ENCODE peak calls at places on chromosomes 6 and 20, in ten cellular contexts. H is HFF-Myc, S is cardiac muscle cell, E is tibial artery, C is cardiac fibroblast, G is pancreas, N is Peyer's patch, D is A549, F is heart left ventricle, Z is fibroblast of mammary gland. P is an unnamed sample.

GRCh38 chr6:20286968-20287565 is 74.8 kb upstream of the MBOAT1 start:
- DNase-seq in S (no peak), F (no peak), N (no peak), Z (peak), C (peak), E (no peak), D (no peak), G (no peak), H (no peak), P (no peak)

GRCh38 chr20:63125893-63126601 is 89.9 kb downstream of the YTHDF1 start:
- DNase-seq in D (no peak), F (peak), E (peak), Z (no peak), N (peak), S (no peak), H (no peak), C (no peak), G (no peak), P (no peak)

GRCh38 chr20:11814276-11814675 is 103.4 kb upstream of the BTBD3 start:
- DNase-seq in H (no peak), C (peak), Z (peak), D (no peak), G (no peak), N (no peak), F (no peak), S (peak), E (no peak), P (peak)

GRCh38 chr6:119436583-119436982 is 87.0 kb upstream of the MAN1A1 start:
- DNase-seq in E (no peak), F (no peak), C (no peak), N (no peak), D (no peak), Z (no peak), H (no peak), G (no peak), S (no peak), P (no peak)

GRCh38 chr6:145373826-145374225 is 361.5 kb downstream of the EPM2A start:
- DNase-seq in N (no peak), F (no peak), C (no peak), E (no peak), D (no peak), S (no peak), G (no peak), H (no peak), Z (no peak), P (no peak)

GRCh38 chr20:47795214-47795667 is 10.0 kb upstream of the SULF2 start:
- DNase-seq in N (no peak), C (no peak), D (peak), F (no peak), H (no peak), Z (no peak), E (peak), S (peak), G (no peak), P (peak)

GRCh38 chr20:60211618-60212463 is 253.6 kb downstream of the CDH26 start:
- DNase-seq in F (no peak), H (no peak), S (no peak), Z (no peak), C (no peak), E (no peak), D (no peak), N (no peak), G (no peak), P (no peak)

GRCh38 chr20:50012282-50013263 is 29.8 kb downstream of the SNAI1 start:
- DNase-seq in H (no peak), F (no peak), C (no peak), E (no peak), G (no peak), D (no peak), S (no peak), Z (no peak), N (no peak), P (no peak)

GRCh38 chr6:143742070-143742954 is 64.5 kb downstream of the PHACTR2 start:
- DNase-seq in H (no peak), N (no peak), G (no peak), E (no peak), S (no peak), C (peak), F (no peak), Z (peak), D (no peak), P (no peak)

GRCh38 chr6:36349240-36349639 is 12.6 kb upstream of the BNIP5 start:
- DNase-seq in D (no peak), S (no peak), F (no peak), G (no peak), H (no peak), Z (no peak), N (peak), E (no peak), C (no peak), P (no peak)

GRCh38 chr6:167047554-167047953 is 48.4 kb downstream of the CEP43 start:
- DNase-seq in D (no peak), C (no peak), Z (no peak), G (no peak), E (no peak), S (no peak), F (peak), N (no peak), H (no peak), P (no peak)

GRCh38 chr6:169885831-169886230 is 134.4 kb downstream of the ERMARD start:
- DNase-seq in N (no peak), Z (no peak), E (no peak), C (no peak), H (no peak), G (no peak), D (no peak), F (no peak), S (no peak), P (no peak)

GRCh38 chr6:81997091-81997926 is 244.8 kb upstream of the TENT5A start:
- DNase-seq in E (no peak), F (no peak), D (no peak), S (peak), C (peak), N (no peak), G (no peak), H (no peak), Z (peak), P (peak)

GRCh38 chr6:145086197-145086596 is 649.1 kb downstream of the EPM2A start:
- DNase-seq in F (no peak), G (no peak), H (no peak), D (no peak), E (peak), C (peak), N (no peak), Z (peak), S (peak), P (peak)

GRCh38 chr6:19845271-19846046 is 8.3 kb downstream of the ID4 start:
- DNase-seq in E (no peak), G (no peak), F (no peak), D (no peak), N (no peak), H (no peak), Z (peak), S (peak), C (no peak), P (peak)

GRCh38 chr6:75345413-75345812 is 60.8 kb upstream of the TMEM30A start:
- DNase-seq in H (no peak), G (no peak), Z (no peak), D (no peak), E (no peak), C (no peak), F (no peak), S (no peak), N (no peak), P (no peak)

GRCh38 chr6:170505306-170505705 is 47.8 kb downstream of the PSMB1 start:
- DNase-seq in G (peak), Z (no peak), N (no peak), F (no peak), C (no peak), S (no peak), H (no peak), D (no peak), E (no peak), P (no peak)

GRCh38 chr6:108174371-108175175 is 8.8 kb downstream of the NR2E1 start:
- DNase-seq in C (peak), E (no peak), H (peak), G (no peak), D (no peak), Z (peak), N (no peak), F (no peak), S (peak), P (peak)

GRCh38 chr6:108176281-108177089 is 10.7 kb downstream of the NR2E1 start:
- DNase-seq in F (no peak), E (no peak), S (no peak), G (no peak), N (no peak), Z (no peak), C (no peak), H (no peak), D (no peak), P (no peak)

GRCh38 chr6:108171918-108172516 is 6.2 kb downstream of the NR2E1 start:
- DNase-seq in Z (no peak), D (no peak), N (no peak), C (no peak), H (no peak), S (no peak), F (no peak), G (no peak), E (no peak), P (no peak)

GRCh38 chr6:108175592-108176279 is 9.9 kb downstream of the NR2E1 start:
- DNase-seq in S (no peak), C (no peak), N (peak), F (no peak), E (no peak), G (peak), D (no peak), H (no peak), Z (no peak), P (no peak)

GRCh38 chr6:108175176-108175591 is 9.4 kb downstream of the NR2E1 start:
- DNase-seq in F (no peak), D (no peak), S (no peak), Z (no peak), G (no peak), N (no peak), E (no peak), H (no peak), C (no peak), P (no peak)
- H3K4me3 ChIP-seq in F (no peak), D (no peak), S (peak), Z (no peak), G (peak), N (peak), E (no peak), H (no peak), C (no peak), P (no peak)

DNA sequence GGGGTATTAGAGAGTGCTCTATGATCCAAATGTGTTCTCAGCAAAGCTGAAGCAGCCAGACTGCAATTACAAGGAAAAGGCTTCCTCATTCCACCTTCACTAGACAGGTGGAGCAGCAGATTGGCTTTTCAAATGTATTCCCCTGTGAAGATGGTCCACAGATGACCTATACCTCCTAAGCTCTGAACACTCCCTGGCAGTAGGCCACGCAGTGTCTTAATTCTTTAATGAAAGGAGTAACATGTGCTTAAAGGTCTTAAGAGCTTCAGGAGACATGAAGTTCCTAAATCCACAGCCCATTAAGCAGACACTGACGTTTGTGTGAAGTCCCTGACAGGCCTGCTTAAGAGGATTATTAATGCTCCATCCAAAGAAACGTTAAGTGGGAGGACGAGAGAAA is 138.9 kb upstream of the NUP153 start:
- DNase-seq in D (no peak), S (no peak), C (no peak), N (no peak), F (no peak), E (no peak), Z (no peak), G (no peak), H (no peak), P (no peak)
- TF ChIP-seq CTCF in D (no peak), S (no peak), C (no peak), N (no peak), F (peak), E (no peak), Z (no peak), G (no peak), H (no peak), P (no peak)

DNA sequence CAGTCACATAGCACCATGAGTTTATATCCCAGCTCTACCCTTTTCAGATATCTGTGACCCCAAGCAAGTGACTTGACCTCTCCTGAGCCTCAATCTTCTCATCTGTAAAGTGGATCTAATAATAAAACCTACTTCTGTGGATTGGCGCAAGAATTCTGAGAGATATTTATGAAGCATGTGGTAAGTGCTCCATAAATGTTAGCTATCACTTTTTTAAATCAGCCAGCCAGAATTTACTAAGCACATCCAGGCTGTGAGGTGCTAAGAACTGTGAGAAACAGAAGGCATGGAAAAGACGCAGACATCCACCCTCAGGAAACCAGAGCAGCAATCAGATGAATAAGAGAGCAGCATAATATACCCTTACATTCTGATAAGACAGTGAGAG is 863 bp downstream of the C20orf96 start:
- DNase-seq in G (no peak), F (no peak), S (peak), H (no peak), E (no peak), C (no peak), N (no peak), Z (no peak), D (no peak), P (no peak)
- H3K4me3 ChIP-seq in G (peak), F (peak), S (peak), H (peak), E (peak), C (peak), N (peak), Z (peak), D (peak), P (peak)

DNA sequence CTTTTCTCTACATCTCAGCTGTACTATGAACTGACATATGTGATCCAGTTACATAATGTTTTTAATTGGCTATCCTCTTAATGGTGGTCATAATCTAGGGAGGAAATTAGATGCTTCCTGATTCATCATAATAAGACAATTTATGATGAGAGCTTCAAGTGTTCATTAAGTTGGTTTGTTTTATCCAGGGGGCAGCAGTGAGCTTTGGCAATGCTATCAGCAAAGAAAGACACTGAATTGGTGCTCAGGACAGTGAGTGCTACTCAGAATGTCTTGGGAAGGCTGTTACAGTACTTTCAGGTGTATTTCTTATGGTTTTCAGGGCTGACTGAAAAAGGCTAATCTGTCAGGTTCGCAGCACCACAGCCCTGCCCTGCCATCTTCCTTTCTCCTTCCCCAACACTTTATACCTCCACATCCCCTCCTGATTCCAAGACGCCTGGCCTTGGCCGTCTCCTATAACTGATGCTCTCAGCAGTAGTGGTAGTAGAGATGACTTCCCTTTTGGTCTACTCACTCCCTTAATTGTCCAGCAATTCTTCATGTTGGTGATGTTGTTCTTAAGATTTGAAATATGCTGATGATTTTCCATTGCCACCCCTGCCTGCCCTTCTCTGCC is 67.0 kb upstream of the TNFAIP3 start:
- DNase-seq in D (peak), G (no peak), N (no peak), S (peak), H (peak), E (no peak), C (peak), F (no peak), Z (peak), P (peak)
- TF ChIP-seq CTCF in D (peak), G (no peak), N (peak), S (peak), H (peak), E (peak), C (peak), F (peak), Z (peak), P (peak)

P was measured in astrocyte of the spinal cord.